ENCODE peak calls at places on chromosomes 6 and 20, in four cellular contexts. I is fibroblast of villous mesenchyme, J is fibroblast of lung, Q is Panc1. W is an unnamed sample.

GRCh38 chr6:133241901-133242760 is 974 bp downstream of the EYA4 start:
- DNase-seq in Q (no peak), J (peak), I (peak), W (no peak)

GRCh38 chr20:44967207-44967807 is 995 bp downstream of the STK4 start:
- DNase-seq in Q (no peak), J (no peak), I (peak), W (peak)

GRCh38 chr6:21450628-21451027 is 142.9 kb upstream of the SOX4 start:
- DNase-seq in Q (no peak), J (no peak), I (no peak), W (no peak)

GRCh38 chr6:57305754-57306153 is 11.7 kb upstream of the PRIM2 start:
- DNase-seq in Q (no peak), J (peak), I (peak), W (no peak)

GRCh38 chr20:50834599-50835005 is 39.7 kb downstream of the BCAS4 start:
- DNase-seq in Q (no peak), J (peak), I (peak), W (no peak)

GRCh38 chr6:54697423-54697822 is 149.1 kb upstream of the FAM83B start:
- DNase-seq in Q (no peak), I (peak), J (peak), W (no peak)

GRCh38 chr6:47083586-47084047 is 41.5 kb upstream of the ADGRF1 start:
- DNase-seq in Q (no peak), J (peak), I (peak), W (peak)

GRCh38 chr6:84524636-84525035 is 239.8 kb downstream of the TBX18 start:
- DNase-seq in I (no peak), J (no peak), Q (no peak), W (no peak)

GRCh38 chr6:34584694-34585093 is 28.6 kb upstream of the SPDEF start:
- DNase-seq in Q (no peak), J (no peak), I (no peak), W (no peak)

GRCh38 chr20:1386323-1386722 is 6.5 kb downstream of the FKBP1A start:
- DNase-seq in J (no peak), I (no peak), Q (no peak), W (no peak)

GRCh38 chr6:105780146-105780860 is 305.8 kb upstream of the PRDM1 start:
- DNase-seq in I (peak), Q (no peak), J (no peak), W (no peak)

GRCh38 chr6:116005508-116005855 is 55.2 kb downstream of the FRK start:
- DNase-seq in J (peak), Q (no peak), I (no peak), W (no peak)

GRCh38 chr6:29656157-29656556 is 735 bp upstream of the MOG start:
- DNase-seq in J (no peak), Q (no peak), I (no peak), W (no peak)

GRCh38 chr6:108168501-108168979 is 2.7 kb downstream of the NR2E1 start:
- DNase-seq in I (peak), J (no peak), Q (no peak), W (no peak)

GRCh38 chr6:109453594-109454482 is 1.7 kb downstream of the MICAL1 start:
- DNase-seq in J (peak), Q (no peak), I (no peak), W (no peak)

GRCh38 chr6:170266061-170266825 is 24.6 kb downstream of the DLL1 start:
- DNase-seq in J (peak), Q (no peak), I (no peak), W (peak)

GRCh38 chr6:36035240-36035639 is 7.6 kb downstream of the MAPK14 start:
- DNase-seq in I (peak), J (peak), Q (no peak), W (no peak)

GRCh38 chr20:39213476-39214145 is 251.5 kb downstream of the DHX35 start:
- DNase-seq in J (no peak), Q (no peak), I (no peak), W (no peak)

GRCh38 chr6:108502826-108503225 is 57.9 kb upstream of the FOXO3 start:
- DNase-seq in Q (no peak), J (no peak), I (no peak), W (no peak)

GRCh38 chr6:63802606-63803206 is 167.1 kb downstream of the PHF3 start:
- DNase-seq in I (peak), J (peak), Q (no peak), W (no peak)

GRCh38 chr6:49646942-49647341 is 10.3 kb upstream of the RHAG start:
- DNase-seq in I (no peak), J (no peak), Q (no peak), W (no peak)

GRCh38 chr20:14667241-14667640 is 329.8 kb upstream of the FLRT3 start:
- DNase-seq in Q (no peak), I (no peak), J (no peak), W (no peak)

GRCh38 chr6:158604048-158604406 is 40.5 kb downstream of the DYNLT1 start:
- DNase-seq in I (no peak), Q (no peak), J (no peak), W (no peak)

GRCh38 chr6:148831064-148831463 is 84.2 kb downstream of the UST start:
- DNase-seq in Q (no peak), I (no peak), J (no peak), W (no peak)

DNA sequence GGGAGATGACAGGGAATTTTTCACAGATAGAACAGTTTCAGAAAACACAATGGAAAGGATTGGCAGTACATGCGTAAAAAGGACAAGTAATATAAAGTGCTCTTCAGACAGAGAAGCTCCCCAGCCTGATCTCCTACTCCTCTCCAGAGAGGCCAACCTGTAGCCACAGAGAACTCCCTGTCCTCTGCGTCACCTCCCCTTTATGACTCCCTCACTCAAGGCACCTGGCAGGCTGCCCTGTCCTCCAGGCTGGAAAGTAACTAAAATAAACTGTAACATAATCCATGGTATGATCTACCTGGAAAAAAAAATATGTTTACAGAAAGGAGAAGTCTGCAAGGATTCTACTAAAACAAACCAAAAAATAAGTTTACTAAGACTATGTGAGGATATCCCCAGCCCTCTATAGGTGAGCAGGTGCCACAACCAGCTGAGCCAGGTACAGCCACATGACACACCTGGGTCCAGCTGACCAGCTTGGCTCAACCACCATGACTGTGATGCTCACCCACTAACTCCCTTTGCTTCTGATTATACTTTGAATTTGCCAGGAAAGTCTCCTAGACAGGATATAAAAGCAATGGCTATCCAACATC is 29.2 kb downstream of the MBOAT1 start:
- DNase-seq in I (no peak), Q (no peak), J (no peak), W (peak)
- TF ChIP-seq CTCF in I (no peak), Q (no peak), J (no peak), W (no peak)

DNA sequence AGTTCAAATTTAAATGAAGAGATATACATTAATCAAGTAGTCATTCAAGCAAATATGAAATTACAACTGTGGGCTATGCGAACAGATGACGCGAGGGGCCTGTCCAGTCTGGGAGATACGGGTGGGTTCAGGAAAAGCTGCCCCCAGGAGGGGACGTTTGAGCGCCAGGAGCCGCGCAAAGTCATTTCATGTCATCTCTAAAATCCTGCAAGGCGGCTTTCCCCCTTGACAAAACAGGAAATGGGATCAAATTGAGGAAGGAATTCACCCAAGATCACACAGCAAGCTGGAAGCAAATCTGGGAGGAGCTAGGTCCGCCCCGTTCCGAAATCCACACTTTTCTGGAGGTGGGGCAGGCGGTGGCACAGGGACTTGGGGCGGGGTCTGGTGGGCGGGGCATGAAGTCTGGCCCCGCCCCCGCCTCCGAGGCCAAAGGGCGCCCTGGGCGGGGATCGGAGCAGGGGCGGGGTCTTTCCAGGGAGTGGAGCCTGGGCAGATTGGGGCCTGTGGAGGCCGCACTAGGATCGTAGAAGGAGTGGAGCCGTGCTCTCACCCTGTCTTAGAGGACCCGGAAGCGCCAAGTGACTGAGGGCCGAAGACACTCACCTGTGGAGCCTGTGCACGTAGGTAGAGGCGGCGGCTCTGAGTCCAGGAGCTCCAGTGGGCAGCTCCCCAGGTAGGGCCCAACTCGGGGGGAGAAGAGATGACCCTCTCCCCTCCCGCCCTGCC is at the start of gene LPIN3:
- DNase-seq in I (peak), Q (no peak), J (peak), W (peak)
- TF ChIP-seq CTCF in I (peak), Q (no peak), J (peak), W (no peak)

GRCh38 chr6:93176070-93176469 is 243.3 kb downstream of the EPHA7 start:
- DNase-seq in J (no peak), I (no peak), Q (no peak), W (no peak)
- TF ChIP-seq CTCF in J (no peak), I (no peak), Q (no peak), W (no peak)

GRCh38 chr20:34075647-34076046 is 36.4 kb downstream of the EIF2S2 start:
- DNase-seq in I (no peak), Q (no peak), J (no peak), W (no peak)
- TF ChIP-seq CTCF in I (no peak), Q (no peak), J (no peak), W (no peak)

GRCh38 chr6:69865126-69865525 is 1.2 kb upstream of the COL19A1 start:
- DNase-seq in J (peak), Q (no peak), I (peak), W (no peak)

GRCh38 chr6:69868252-69868804 is 2.0 kb downstream of the COL19A1 start:
- DNase-seq in J (no peak), Q (no peak), I (no peak), W (no peak)

GRCh38 chr6:69866351-69867074 is at the start of gene COL19A1:
- DNase-seq in I (no peak), Q (no peak), J (no peak), W (peak)

GRCh38 chr6:69868961-69869360 is 2.6 kb downstream of the COL19A1 start:
- DNase-seq in Q (no peak), J (no peak), I (no peak), W (no peak)

DNA sequence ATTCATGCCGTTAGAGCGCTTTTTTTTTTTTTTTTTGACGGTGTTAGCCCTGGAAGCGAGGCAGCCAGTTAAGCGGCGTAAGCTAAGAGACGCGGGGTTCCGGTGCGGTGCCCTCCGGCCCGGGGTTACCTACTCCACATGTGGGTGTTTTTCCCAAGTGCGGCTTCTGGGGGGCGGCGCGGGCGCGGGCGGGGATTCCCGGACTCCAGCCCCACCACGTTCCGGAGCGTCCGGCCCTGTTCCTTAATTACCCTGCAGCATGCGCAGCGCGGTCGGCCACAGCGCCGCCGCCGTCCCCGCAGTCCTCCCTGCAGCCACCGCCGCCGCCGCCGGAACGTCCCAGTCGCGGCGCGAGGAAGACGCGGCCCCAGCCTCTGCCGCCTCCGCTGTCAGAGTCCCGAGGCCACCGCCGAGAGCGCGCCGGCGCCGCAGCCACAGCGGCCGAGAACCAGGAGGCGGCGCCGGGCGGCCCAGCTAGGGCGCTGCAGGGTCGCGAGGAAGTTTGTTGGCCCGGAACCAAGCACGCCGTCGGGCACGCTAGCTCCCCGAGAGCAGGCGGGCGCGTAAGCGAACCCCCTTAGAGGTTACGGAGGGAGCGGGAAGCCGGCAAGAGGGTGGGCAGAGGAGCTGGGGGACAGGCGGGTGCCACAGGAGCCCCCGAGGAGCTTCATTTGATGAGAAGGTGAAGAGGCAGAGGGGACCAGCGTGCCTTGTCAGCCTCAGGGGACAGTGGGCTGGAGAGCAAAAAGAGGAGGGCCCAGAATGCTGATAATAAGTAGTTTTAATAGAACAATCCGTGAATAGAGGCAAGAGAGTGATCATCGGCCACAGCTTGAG is 937 bp downstream of the COL19A1 start:
- DNase-seq in Q (no peak), J (peak), I (peak), W (peak)
- TF ChIP-seq CTCF in Q (peak), J (peak), I (no peak), W (no peak)

DNA sequence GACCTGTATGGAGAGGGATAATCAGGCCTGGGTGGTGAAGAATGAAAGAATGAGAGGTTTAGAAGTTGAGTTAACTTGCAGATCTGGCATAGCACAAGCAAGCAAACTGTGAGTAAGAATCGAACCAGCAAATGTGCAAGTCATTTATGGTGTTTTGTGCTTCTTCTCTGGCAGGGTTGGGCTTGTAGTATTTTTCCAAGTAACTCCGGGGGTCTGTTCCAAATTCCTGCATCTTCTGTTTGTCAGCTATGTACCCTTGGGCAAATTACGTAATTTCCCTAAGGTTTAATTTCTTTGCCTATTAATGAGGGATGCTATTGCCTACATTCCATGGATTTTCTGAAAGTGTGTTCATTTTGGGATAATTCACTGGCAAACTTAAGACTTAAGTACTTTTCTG is 305.1 kb downstream of the CD109 start:
- DNase-seq in J (no peak), I (no peak), Q (no peak), W (no peak)
- TF ChIP-seq CTCF in J (no peak), I (no peak), Q (no peak), W (no peak)

GRCh38 chr20:23090147-23090546 is 4.0 kb upstream of the CD93 start:
- DNase-seq in J (no peak), I (no peak), Q (no peak), W (no peak)
- TF ChIP-seq CTCF in J (no peak), I (no peak), Q (no peak), W (no peak)

GRCh38 chr20:3133156-3133555 is 26.5 kb downstream of the FASTKD5 start:
- DNase-seq in J (peak), Q (no peak), I (peak), W (no peak)

GRCh38 chr20:3128585-3128984 is 31.1 kb downstream of the FASTKD5 start:
- DNase-seq in I (no peak), Q (no peak), J (no peak), W (no peak)

GRCh38 chr20:3126527-3126859 is 33.2 kb downstream of the FASTKD5 start:
- DNase-seq in J (no peak), I (no peak), Q (no peak), W (no peak)

GRCh38 chr20:3129094-3129493 is 30.6 kb downstream of the FASTKD5 start:
- DNase-seq in I (no peak), Q (no peak), J (no peak), W (no peak)

DNA sequence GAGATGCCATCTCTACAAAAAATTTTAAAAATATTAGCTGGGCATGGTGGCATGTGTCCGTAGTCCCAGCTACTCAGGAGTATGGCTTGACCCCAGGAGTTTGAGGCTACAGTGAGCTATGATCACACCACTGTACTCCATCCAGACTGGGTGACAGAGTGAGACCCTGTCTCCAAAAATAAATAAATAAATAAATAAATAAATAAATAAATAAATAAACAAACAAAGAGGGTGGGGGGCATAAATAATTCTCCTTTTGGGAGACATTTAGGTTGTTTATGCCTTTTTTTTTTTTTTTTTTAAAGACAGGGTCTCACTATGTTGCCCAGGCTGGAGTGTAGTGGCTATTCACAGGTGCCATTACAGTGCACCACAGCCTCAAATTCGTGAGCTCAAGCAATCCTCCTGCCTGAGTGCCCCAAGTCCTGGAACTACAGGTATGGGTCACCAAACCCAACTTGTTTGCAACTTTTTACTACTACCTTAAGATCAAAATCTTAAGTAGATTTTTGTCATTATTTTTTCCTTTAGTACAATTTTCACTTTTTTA is 29.5 kb downstream of the FASTKD5 start:
- DNase-seq in Q (no peak), I (no peak), J (no peak), W (no peak)
- TF ChIP-seq CTCF in Q (no peak), I (no peak), J (no peak), W (no peak)

GRCh38 chr6:120058410-120058809 is 708.8 kb upstream of the MAN1A1 start:
- DNase-seq in J (no peak), I (no peak), Q (no peak), W (no peak)

GRCh38 chr6:120055071-120055470 is 705.5 kb upstream of the MAN1A1 start:
- DNase-seq in Q (no peak), J (no peak), I (no peak), W (no peak)

GRCh38 chr6:120056085-120056484 is 706.5 kb upstream of the MAN1A1 start:
- DNase-seq in Q (peak), I (no peak), J (no peak), W (no peak)
- TF ChIP-seq CTCF in Q (peak), I (no peak), J (no peak), W (no peak)

GRCh38 chr20:62300319-62300718 is 2.5 kb upstream of the ADRM1 start:
- DNase-seq in J (no peak), I (no peak), Q (no peak), W (no peak)
- TF ChIP-seq CTCF in J (no peak), I (no peak), Q (no peak), W (no peak)